ENCODE peak calls at places on chromosomes 4 and X, in ten cellular contexts. L is RKO; F is H9; J is iris pigment epithelial cell; M is anterior cingulate cortex; R is RWPE1; K is stimulated activated CD8-positive, alpha-beta memory T cell treated with anti-CD3 and anti-CD28 coated beads, Interleukin-15, amount 100 ng/mL, for 4 hours; P is omental fat pad; H is lower leg skin; I is NCI-H1417. C is an unnamed sample.

GRCh38 chr4:67104145-67104544 is 441.2 kb downstream of the CENPC start:
- DNase-seq in L (no peak), F (no peak), J (no peak), M (no peak), R (no peak), K (no peak), P (no peak), H (no peak), I (no peak), C (peak)

GRCh38 chr4:972651-973424 is 531 bp downstream of the DGKQ start:
- DNase-seq in L (peak), F (no peak), J (peak), M (no peak), R (peak), K (peak), P (no peak), H (no peak), I (peak), C (no peak)

GRCh38 chr4:48902266-48902665 is 4.3 kb downstream of the OCIAD2 start:
- DNase-seq in L (peak), F (no peak), J (peak), M (no peak), R (no peak), K (no peak), P (no peak), H (no peak), I (peak), C (no peak)

GRCh38 chr4:184815046-184815877 is 10.5 kb downstream of the ACSL1 start:
- DNase-seq in L (no peak), F (peak), J (peak), M (peak), R (peak), K (no peak), P (no peak), H (peak), I (peak), C (peak)

GRCh38 chrX:1462596-1463251 is 10.0 kb upstream of the ASMTL start:
- DNase-seq in L (peak), F (no peak), J (peak), M (no peak), R (no peak), K (peak), P (no peak), H (no peak), I (no peak), C (no peak)

GRCh38 chr4:124202106-124202505 is 510.4 kb downstream of the ANKRD50 start:
- DNase-seq in L (peak), F (no peak), J (peak), M (no peak), R (no peak), K (no peak), P (no peak), H (peak), I (no peak), C (no peak)

GRCh38 chr4:87114245-87115062 is 106.0 kb downstream of the KLHL8 start:
- DNase-seq in L (no peak), F (peak), J (no peak), M (no peak), R (no peak), K (no peak), P (no peak), H (no peak), I (no peak), C (no peak)

GRCh38 chrX:46165411-46165810 is 379.8 kb downstream of the ZNF674 start:
- DNase-seq in L (no peak), F (no peak), J (peak), M (no peak), R (peak), K (no peak), P (no peak), H (no peak), I (no peak), C (no peak)

GRCh38 chrX:105483011-105483410 is 262.5 kb upstream of the TEX13A start:
- DNase-seq in L (peak), F (no peak), J (peak), M (no peak), R (peak), K (no peak), P (no peak), H (no peak), I (no peak), C (no peak)

GRCh38 chr4:23382880-23383279 is 507.0 kb downstream of the PPARGC1A start:
- DNase-seq in L (no peak), F (no peak), J (peak), M (no peak), R (no peak), K (no peak), P (no peak), H (no peak), I (no peak), C (no peak)

C was measured in putamen.